ENCODE peak calls at places on chromosome 21, in nine cellular contexts. Z, G, U, X, N, Y, T, V and S are unnamed samples.

GRCh38 chr21:43367859-43368258 is 59.1 kb downstream of the SIK1 start:
- DNase-seq in Z (no peak), G (no peak), U (no peak), X (no peak), N (peak; percentile 5), Y (no peak), T (no peak), V (no peak), S (no peak)

GRCh38 chr21:33840771-33841170 is 74.8 kb downstream of the ATP5PO start:
- DNase-seq in Z (peak; percentile 28), G (no peak), U (no peak), X (no peak), N (no peak), Y (no peak), T (no peak), V (no peak), S (no peak)

GRCh38 chr21:33368124-33368523 is 35.1 kb upstream of the IFNGR2 start:
- DNase-seq in Z (no peak), G (no peak), U (no peak), X (no peak), N (no peak), Y (no peak), T (no peak), V (no peak), S (peak; percentile 30)

GRCh38 chr21:42850463-42850862 is 28.9 kb downstream of the WDR4 start:
- DNase-seq in Z (no peak), G (no peak), U (no peak), X (no peak), N (no peak), Y (no peak), T (no peak), V (no peak), S (no peak)

GRCh38 chr21:39633770-39634181 is 21.0 kb downstream of the B3GALT5 start:
- DNase-seq in Z (peak; percentile 99), G (no peak), U (no peak), X (no peak), N (no peak), Y (no peak), T (no peak), V (no peak), S (peak; percentile 39)

GRCh38 chr21:19523066-19523465 is 1119.5 kb upstream of the TMPRSS15 start:
- DNase-seq in Z (no peak), G (no peak), U (no peak), X (no peak), N (no peak), Y (no peak), T (no peak), V (no peak), S (no peak)

GRCh38 chr21:34022557-34023335 is 50.6 kb upstream of the MRPS6 start:
- DNase-seq in Z (no peak), G (no peak), U (no peak), X (peak; percentile 58), N (no peak), Y (no peak), T (no peak), V (peak; percentile 17), S (no peak)

GRCh38 chr21:38467911-38468310 is 30.4 kb downstream of the ERG start:
- DNase-seq in Z (no peak), G (no peak), U (no peak), X (no peak), N (no peak), Y (peak; percentile 52), T (no peak), V (no peak), S (no peak)

GRCh38 chr21:35350965-35351364 is 301.9 kb upstream of the RUNX1 start:
- DNase-seq in Z (peak; percentile 52), G (no peak), U (no peak), X (no peak), N (no peak), Y (no peak), T (no peak), V (no peak), S (no peak)

GRCh38 chr21:42669069-42669468 is 15.6 kb downstream of the PDE9A start:
- DNase-seq in Z (no peak), G (no peak), U (no peak), X (no peak), N (no peak), Y (peak; percentile 67), T (no peak), V (no peak), S (peak; percentile 38)

GRCh38 chr21:36422279-36423098 is 37.3 kb downstream of the CHAF1B start:
- DNase-seq in Z (peak; percentile 61), G (peak; percentile 66), U (no peak), X (peak; percentile 88), N (no peak), Y (peak; percentile 86), T (no peak), V (peak; percentile 74), S (peak; percentile 43)
- H3K27ac ChIP-seq in Z (no peak overlapping the region), G (no peak overlapping the region), U (no peak overlapping the region), X (peak overlapping the region; percentile 66), N (no peak overlapping the region), Y (no peak overlapping the region), T (no peak overlapping the region), V (no peak overlapping the region), S (no peak overlapping the region)

GRCh38 chr21:41316200-41316599 is 401 bp upstream of the FAM3B start:
- DNase-seq in Z (no peak), G (peak; percentile 34), U (no peak), X (no peak), N (no peak), Y (no peak), T (no peak), V (no peak), S (no peak)
- H3K27ac ChIP-seq in Z (no peak overlapping the region), G (peak overlapping the region; percentile 86), U (no peak overlapping the region), X (no peak overlapping the region), N (no peak overlapping the region), Y (no peak overlapping the region), T (no peak overlapping the region), V (no peak overlapping the region), S (peak overlapping the region; percentile 91)

GRCh38 chr21:16072692-16073091 is 342.9 kb downstream of the USP25 start:
- DNase-seq in Z (peak; percentile 98), G (no peak), U (no peak), X (peak; percentile 60), N (no peak), Y (no peak), T (no peak), V (no peak), S (no peak)

GRCh38 chr21:16070207-16070651 is 340.4 kb downstream of the USP25 start:
- DNase-seq in Z (peak; percentile 85), G (no peak), U (no peak), X (peak; percentile 34), N (no peak), Y (no peak), T (no peak), V (peak; percentile 5), S (no peak)

GRCh38 chr21:16072176-16072575 is 342.4 kb downstream of the USP25 start:
- DNase-seq in Z (no peak), G (no peak), U (no peak), X (no peak), N (no peak), Y (no peak), T (no peak), V (no peak), S (no peak)

GRCh38 chr21:16071082-16071481 is 341.3 kb downstream of the USP25 start:
- DNase-seq in Z (peak; percentile 94), G (no peak), U (no peak), X (peak; percentile 60), N (no peak), Y (no peak), T (no peak), V (no peak), S (no peak)

DNA sequence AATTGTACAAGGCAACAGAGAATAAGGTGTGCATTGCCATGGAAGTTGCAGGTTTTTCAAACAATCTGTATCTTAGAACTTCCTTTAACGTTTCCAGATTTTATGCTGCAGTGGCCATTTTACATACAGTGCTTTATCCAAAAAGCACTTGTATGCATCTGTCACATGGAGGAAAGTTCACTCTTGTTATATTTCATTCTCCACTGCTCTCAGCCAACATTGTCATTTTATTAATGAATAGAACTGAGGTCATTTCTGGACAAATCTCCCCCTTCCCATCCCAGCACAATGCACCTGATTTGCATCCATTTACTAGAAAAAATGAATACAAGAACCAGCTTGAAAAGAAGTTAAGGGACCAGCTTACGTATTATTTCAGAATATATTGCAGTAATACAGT is 342.0 kb downstream of the USP25 start:
- DNase-seq in Z (peak; percentile 14), G (no peak), U (no peak), X (no peak), N (no peak), Y (no peak), T (no peak), V (no peak), S (no peak)
- H3K27ac ChIP-seq in Z (no peak overlapping the region), G (no peak overlapping the region), U (no peak overlapping the region), X (peak overlapping the region; percentile 25), N (no peak overlapping the region), Y (no peak overlapping the region), T (no peak overlapping the region), V (no peak overlapping the region), S (no peak overlapping the region)

DNA sequence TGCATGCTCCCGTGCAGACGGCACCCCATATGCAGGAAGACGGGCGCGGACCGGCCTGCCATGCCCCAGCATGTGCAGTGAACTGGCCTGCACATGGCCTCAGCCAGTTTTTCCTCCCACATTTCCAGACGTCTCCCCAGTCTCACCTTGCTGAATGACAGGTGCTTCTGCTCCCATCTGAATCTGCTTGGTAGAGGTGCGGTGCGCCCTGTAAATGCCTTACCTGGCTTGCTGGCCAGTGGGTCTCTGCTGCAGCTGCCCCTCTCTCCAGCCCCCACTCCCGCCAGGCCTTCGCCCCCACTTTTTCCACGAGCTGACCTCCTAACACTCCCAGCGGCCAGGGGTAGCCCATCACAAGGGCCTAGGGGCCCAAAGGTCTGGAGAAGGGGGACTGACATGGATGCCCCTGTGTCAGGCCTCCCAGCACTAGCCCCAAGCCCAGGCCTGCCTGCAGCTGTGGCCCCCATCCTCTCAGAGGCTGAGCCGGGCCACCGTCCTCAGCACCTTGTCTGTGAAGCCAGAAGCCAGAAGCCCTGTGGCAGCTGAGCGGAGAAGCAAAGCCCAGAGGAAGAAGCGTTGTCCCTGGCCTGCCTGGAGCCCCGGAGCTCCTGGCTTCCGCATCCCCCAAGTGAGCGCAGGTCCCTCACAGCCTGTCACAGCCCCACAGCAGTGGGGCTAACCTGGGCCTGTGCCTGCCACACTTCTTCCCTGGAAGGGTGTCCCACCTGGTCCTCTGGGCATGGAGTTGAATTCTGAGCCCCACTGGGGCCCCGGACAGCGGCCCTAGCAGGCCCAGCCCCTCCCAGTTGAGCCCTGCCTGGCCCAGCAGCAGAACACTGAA is 3.7 kb upstream of the SLC19A1 start:
- DNase-seq in Z (no peak), G (peak; percentile 22), U (no peak), X (no peak), N (peak; percentile 25), Y (peak; percentile 18), T (no peak), V (no peak), S (no peak)
- H3K27ac ChIP-seq in Z (no peak overlapping the region), G (no peak overlapping the region), U (no peak overlapping the region), X (no peak overlapping the region), N (no peak overlapping the region), Y (no peak overlapping the region), T (no peak overlapping the region), V (no peak overlapping the region), S (no peak overlapping the region)

DNA sequence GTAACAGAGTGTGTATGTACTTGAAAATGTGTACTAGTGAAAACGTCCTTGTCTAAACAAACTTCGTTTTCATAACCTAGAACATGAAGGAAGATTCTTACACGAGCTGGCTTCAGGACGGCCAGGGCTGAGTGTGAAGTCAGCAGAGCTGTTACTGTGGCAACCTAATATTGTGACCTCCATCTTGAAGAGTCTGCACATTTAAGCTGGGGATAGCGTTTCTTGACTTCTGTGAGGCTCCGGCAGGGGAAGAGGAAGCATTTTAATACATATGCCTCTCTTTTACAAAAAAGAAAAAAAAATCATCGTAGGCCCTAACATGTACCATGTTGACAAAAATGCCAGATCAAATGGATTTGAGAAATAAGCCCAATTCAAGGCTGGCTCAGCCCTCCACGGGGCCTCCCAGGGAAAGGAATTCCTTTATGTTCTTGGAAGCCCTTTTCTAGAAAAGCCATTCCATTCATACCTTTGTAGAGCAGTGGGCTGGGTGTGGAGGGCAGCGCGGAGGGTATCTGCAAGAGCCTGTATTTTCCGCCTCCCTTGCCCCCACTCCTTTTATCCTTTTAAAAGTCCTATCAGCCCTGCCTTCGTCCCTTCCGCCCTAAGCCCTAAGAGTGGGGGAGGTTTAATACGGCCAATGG is 51.1 kb downstream of the SIM2 start:
- DNase-seq in Z (peak; percentile 63), G (no peak), U (no peak), X (peak; percentile 46), N (no peak), Y (peak; percentile 87), T (no peak), V (peak; percentile 62), S (no peak)
- H3K27ac ChIP-seq in Z (no peak overlapping the region), G (no peak overlapping the region), U (no peak overlapping the region), X (peak overlapping the region; percentile 9), N (no peak overlapping the region), Y (peak overlapping the region; percentile 94), T (no peak overlapping the region), V (no peak overlapping the region), S (no peak overlapping the region)